ENCODE peak calls at places on chromosome 6, in eight cellular contexts. One of them, this sample, is unnamed.

GRCh38 chr6:44023586-44024454 is 103.4 kb downstream of the MRPL14 start:
- DNase-seq in NCI-H1092 treated with DMSO at 0.1 percent for 48 hours: no peak
- DNase-seq in GM23248: no peak
- DNase-seq in RKO: no peak
- DNase-seq in nephron progenitor cell: no peak
- DNase-seq in choroid plexus epithelial cell: no peak
- DNase-seq in SW 1271: no peak
- DNase-seq in amygdala: no peak
- DNase-seq in this sample: no peak

GRCh38 chr6:40778186-40778585 is 191.0 kb upstream of the LRFN2 start:
- DNase-seq in NCI-H1092 treated with DMSO at 0.1 percent for 48 hours: no peak
- DNase-seq in GM23248: peak; percentile 68
- DNase-seq in RKO: peak; percentile 35
- DNase-seq in nephron progenitor cell: no peak
- DNase-seq in choroid plexus epithelial cell: peak; percentile 35
- DNase-seq in SW 1271: peak; percentile 87
- DNase-seq in amygdala: no peak
- DNase-seq in this sample: no peak

GRCh38 chr6:38573800-38574395 is 65.8 kb downstream of the BTBD9 start:
- DNase-seq in NCI-H1092 treated with DMSO at 0.1 percent for 48 hours: no peak
- DNase-seq in GM23248: no peak
- DNase-seq in RKO: no peak
- DNase-seq in nephron progenitor cell: no peak
- DNase-seq in choroid plexus epithelial cell: peak; percentile 17
- DNase-seq in SW 1271: no peak
- DNase-seq in amygdala: no peak
- DNase-seq in this sample: no peak

GRCh38 chr6:11423667-11424066 is 113.9 kb upstream of the TMEM170B start:
- DNase-seq in NCI-H1092 treated with DMSO at 0.1 percent for 48 hours: no peak
- DNase-seq in GM23248: no peak
- DNase-seq in RKO: no peak
- DNase-seq in nephron progenitor cell: no peak
- DNase-seq in choroid plexus epithelial cell: no peak
- DNase-seq in SW 1271: no peak
- DNase-seq in amygdala: no peak
- DNase-seq in this sample: no peak

GRCh38 chr6:137696765-137697164 is 170.3 kb upstream of the TNFAIP3 start:
- DNase-seq in NCI-H1092 treated with DMSO at 0.1 percent for 48 hours: no peak
- DNase-seq in GM23248: no peak
- DNase-seq in RKO: no peak
- DNase-seq in nephron progenitor cell: no peak
- DNase-seq in choroid plexus epithelial cell: no peak
- DNase-seq in SW 1271: no peak
- DNase-seq in amygdala: no peak
- DNase-seq in this sample: no peak

GRCh38 chr6:111087871-111088667 is 766 bp downstream of the SLC16A10 start:
- DNase-seq in NCI-H1092 treated with DMSO at 0.1 percent for 48 hours: peak; percentile 7
- DNase-seq in GM23248: peak; percentile 6
- DNase-seq in RKO: peak; percentile 46
- DNase-seq in nephron progenitor cell: peak; percentile 60
- DNase-seq in choroid plexus epithelial cell: peak; percentile 28
- DNase-seq in SW 1271: no peak
- DNase-seq in amygdala: no peak
- DNase-seq in this sample: peak; percentile 53

GRCh38 chr6:51533962-51534361 is 553.5 kb downstream of the PKHD1 start:
- DNase-seq in NCI-H1092 treated with DMSO at 0.1 percent for 48 hours: no peak
- DNase-seq in GM23248: no peak
- DNase-seq in RKO: no peak
- DNase-seq in nephron progenitor cell: no peak
- DNase-seq in choroid plexus epithelial cell: no peak
- DNase-seq in SW 1271: no peak
- DNase-seq in amygdala: no peak
- DNase-seq in this sample: no peak

GRCh38 chr6:10386756-10387654 is 27.9 kb downstream of the TFAP2A start:
- DNase-seq in NCI-H1092 treated with DMSO at 0.1 percent for 48 hours: no peak
- DNase-seq in GM23248: no peak
- DNase-seq in RKO: no peak
- DNase-seq in nephron progenitor cell: no peak
- DNase-seq in choroid plexus epithelial cell: no peak
- DNase-seq in SW 1271: no peak
- DNase-seq in amygdala: no peak
- DNase-seq in this sample: no peak

GRCh38 chr6:118485601-118486550 is 62.2 kb upstream of the PLN start:
- DNase-seq in NCI-H1092 treated with DMSO at 0.1 percent for 48 hours: no peak
- DNase-seq in GM23248: peak; percentile 12
- DNase-seq in RKO: no peak
- DNase-seq in nephron progenitor cell: no peak
- DNase-seq in choroid plexus epithelial cell: peak; percentile 53
- DNase-seq in SW 1271: no peak
- DNase-seq in amygdala: no peak
- DNase-seq in this sample: no peak

GRCh38 chr6:31525932-31526591 is 2.7 kb upstream of the MCCD1 start:
- DNase-seq in NCI-H1092 treated with DMSO at 0.1 percent for 48 hours: no peak
- DNase-seq in GM23248: peak; percentile 74
- DNase-seq in RKO: no peak
- DNase-seq in nephron progenitor cell: no peak
- DNase-seq in choroid plexus epithelial cell: peak; percentile 64
- DNase-seq in SW 1271: peak; percentile 50
- DNase-seq in amygdala: no peak
- DNase-seq in this sample: no peak

GRCh38 chr6:33980176-33980805 is 165.6 kb downstream of the GRM4 start:
- DNase-seq in NCI-H1092 treated with DMSO at 0.1 percent for 48 hours: no peak
- DNase-seq in GM23248: no peak
- DNase-seq in RKO: no peak
- DNase-seq in nephron progenitor cell: no peak
- DNase-seq in choroid plexus epithelial cell: no peak
- DNase-seq in SW 1271: no peak
- DNase-seq in amygdala: no peak
- DNase-seq in this sample: no peak

GRCh38 chr6:105215506-105215905 is 35.7 kb upstream of the POPDC3 start:
- DNase-seq in NCI-H1092 treated with DMSO at 0.1 percent for 48 hours: no peak
- DNase-seq in GM23248: no peak
- DNase-seq in RKO: no peak
- DNase-seq in nephron progenitor cell: no peak
- DNase-seq in choroid plexus epithelial cell: no peak
- DNase-seq in SW 1271: no peak
- DNase-seq in amygdala: no peak
- DNase-seq in this sample: no peak

GRCh38 chr6:28651161-28651560 is 125.5 kb downstream of the GPX5 start:
- DNase-seq in NCI-H1092 treated with DMSO at 0.1 percent for 48 hours: no peak
- DNase-seq in GM23248: no peak
- DNase-seq in RKO: peak; percentile 36
- DNase-seq in nephron progenitor cell: no peak
- DNase-seq in choroid plexus epithelial cell: no peak
- DNase-seq in SW 1271: no peak
- DNase-seq in amygdala: no peak
- DNase-seq in this sample: no peak

This sample was measured in HEK293T.